ENCODE peak calls at places on chromosomes 3 and 15, in ten cellular contexts. One of them, this sample, is unnamed.

GRCh38 chr3:34102290-34102689 is 303.9 kb downstream of the PDCD6IP start:
- DNase-seq in retina: no peak
- DNase-seq in stimulated activated CD8-positive, alpha-beta memory T cell treated with anti-CD3 and anti-CD28 coated beads, Interleukin-4, amount 100 ng/mL, for 48 hours: no peak
- DNase-seq in GM12892: no peak
- DNase-seq in ACHN: no peak
- DNase-seq in stimulated activated naive CD8-positive, alpha-beta T cell treated with anti-CD3 and anti-CD28 coated beads, Interleukin-15, Interleukin-2, amounts not matched to agents 100 U/mL and 50 U/mL, for 24 hours: no peak
- DNase-seq in choroid plexus epithelial cell: no peak
- DNase-seq in A172: no peak
- DNase-seq in erythroblast: no peak
- DNase-seq in adrenal gland: no peak
- DNase-seq in this sample: no peak

GRCh38 chr3:62562596-62562995 is 189.2 kb upstream of the FEZF2 start:
- DNase-seq in retina: no peak
- DNase-seq in stimulated activated CD8-positive, alpha-beta memory T cell treated with anti-CD3 and anti-CD28 coated beads, Interleukin-4, amount 100 ng/mL, for 48 hours: no peak
- DNase-seq in GM12892: no peak
- DNase-seq in ACHN: no peak
- DNase-seq in stimulated activated naive CD8-positive, alpha-beta T cell treated with anti-CD3 and anti-CD28 coated beads, Interleukin-15, Interleukin-2, amounts not matched to agents 100 U/mL and 50 U/mL, for 24 hours: no peak
- DNase-seq in choroid plexus epithelial cell: no peak
- DNase-seq in A172: no peak
- DNase-seq in erythroblast: no peak
- DNase-seq in adrenal gland: no peak
- DNase-seq in this sample: no peak

GRCh38 chr3:137769321-137770065 is 5.4 kb downstream of the SOX14 start:
- DNase-seq in retina: peak
- DNase-seq in stimulated activated CD8-positive, alpha-beta memory T cell treated with anti-CD3 and anti-CD28 coated beads, Interleukin-4, amount 100 ng/mL, for 48 hours: no peak
- DNase-seq in GM12892: no peak
- DNase-seq in ACHN: no peak
- DNase-seq in stimulated activated naive CD8-positive, alpha-beta T cell treated with anti-CD3 and anti-CD28 coated beads, Interleukin-15, Interleukin-2, amounts not matched to agents 100 U/mL and 50 U/mL, for 24 hours: no peak
- DNase-seq in choroid plexus epithelial cell: no peak
- DNase-seq in A172: no peak
- DNase-seq in erythroblast: no peak
- DNase-seq in adrenal gland: no peak
- DNase-seq in this sample: peak

GRCh38 chr15:42060797-42061196 is 33.6 kb downstream of the PLA2G4D start:
- DNase-seq in retina: no peak
- DNase-seq in stimulated activated CD8-positive, alpha-beta memory T cell treated with anti-CD3 and anti-CD28 coated beads, Interleukin-4, amount 100 ng/mL, for 48 hours: no peak
- DNase-seq in GM12892: no peak
- DNase-seq in ACHN: no peak
- DNase-seq in stimulated activated naive CD8-positive, alpha-beta T cell treated with anti-CD3 and anti-CD28 coated beads, Interleukin-15, Interleukin-2, amounts not matched to agents 100 U/mL and 50 U/mL, for 24 hours: no peak
- DNase-seq in choroid plexus epithelial cell: no peak
- DNase-seq in A172: no peak
- DNase-seq in erythroblast: no peak
- DNase-seq in adrenal gland: no peak
- DNase-seq in this sample: no peak

GRCh38 chr3:179035232-179035631 is 36.4 kb downstream of the ZMAT3 start:
- DNase-seq in retina: no peak
- DNase-seq in stimulated activated CD8-positive, alpha-beta memory T cell treated with anti-CD3 and anti-CD28 coated beads, Interleukin-4, amount 100 ng/mL, for 48 hours: no peak
- DNase-seq in GM12892: no peak
- DNase-seq in ACHN: no peak
- DNase-seq in stimulated activated naive CD8-positive, alpha-beta T cell treated with anti-CD3 and anti-CD28 coated beads, Interleukin-15, Interleukin-2, amounts not matched to agents 100 U/mL and 50 U/mL, for 24 hours: no peak
- DNase-seq in choroid plexus epithelial cell: no peak
- DNase-seq in A172: no peak
- DNase-seq in erythroblast: no peak
- DNase-seq in adrenal gland: no peak
- DNase-seq in this sample: no peak

GRCh38 chr15:68578960-68579935 is at the start of gene CORO2B:
- DNase-seq in retina: peak
- DNase-seq in stimulated activated CD8-positive, alpha-beta memory T cell treated with anti-CD3 and anti-CD28 coated beads, Interleukin-4, amount 100 ng/mL, for 48 hours: peak
- DNase-seq in GM12892: no peak
- DNase-seq in ACHN: peak
- DNase-seq in stimulated activated naive CD8-positive, alpha-beta T cell treated with anti-CD3 and anti-CD28 coated beads, Interleukin-15, Interleukin-2, amounts not matched to agents 100 U/mL and 50 U/mL, for 24 hours: peak
- DNase-seq in choroid plexus epithelial cell: peak
- DNase-seq in A172: peak
- DNase-seq in erythroblast: no peak
- DNase-seq in adrenal gland: no peak
- DNase-seq in this sample: peak

GRCh38 chr3:56357266-56357665 is 111.0 kb downstream of the ERC2 start:
- DNase-seq in retina: peak
- DNase-seq in stimulated activated CD8-positive, alpha-beta memory T cell treated with anti-CD3 and anti-CD28 coated beads, Interleukin-4, amount 100 ng/mL, for 48 hours: no peak
- DNase-seq in GM12892: no peak
- DNase-seq in ACHN: peak
- DNase-seq in stimulated activated naive CD8-positive, alpha-beta T cell treated with anti-CD3 and anti-CD28 coated beads, Interleukin-15, Interleukin-2, amounts not matched to agents 100 U/mL and 50 U/mL, for 24 hours: no peak
- DNase-seq in choroid plexus epithelial cell: no peak
- DNase-seq in A172: no peak
- DNase-seq in erythroblast: no peak
- DNase-seq in adrenal gland: no peak
- DNase-seq in this sample: peak

GRCh38 chr3:177523072-177523675 is 325.9 kb upstream of the TBL1XR1 start:
- DNase-seq in retina: no peak
- DNase-seq in stimulated activated CD8-positive, alpha-beta memory T cell treated with anti-CD3 and anti-CD28 coated beads, Interleukin-4, amount 100 ng/mL, for 48 hours: no peak
- DNase-seq in GM12892: no peak
- DNase-seq in ACHN: no peak
- DNase-seq in stimulated activated naive CD8-positive, alpha-beta T cell treated with anti-CD3 and anti-CD28 coated beads, Interleukin-15, Interleukin-2, amounts not matched to agents 100 U/mL and 50 U/mL, for 24 hours: no peak
- DNase-seq in choroid plexus epithelial cell: no peak
- DNase-seq in A172: no peak
- DNase-seq in erythroblast: no peak
- DNase-seq in adrenal gland: no peak
- DNase-seq in this sample: no peak

GRCh38 chr15:100704281-100705055 is 102.1 kb downstream of the ASB7 start:
- DNase-seq in retina: no peak
- DNase-seq in stimulated activated CD8-positive, alpha-beta memory T cell treated with anti-CD3 and anti-CD28 coated beads, Interleukin-4, amount 100 ng/mL, for 48 hours: no peak
- DNase-seq in GM12892: no peak
- DNase-seq in ACHN: no peak
- DNase-seq in stimulated activated naive CD8-positive, alpha-beta T cell treated with anti-CD3 and anti-CD28 coated beads, Interleukin-15, Interleukin-2, amounts not matched to agents 100 U/mL and 50 U/mL, for 24 hours: no peak
- DNase-seq in choroid plexus epithelial cell: no peak
- DNase-seq in A172: peak
- DNase-seq in erythroblast: no peak
- DNase-seq in adrenal gland: no peak
- DNase-seq in this sample: no peak